ENCODE peak calls at places on chromosome 13, in nine cellular contexts. M, I, Z, Q, N, L, P, C and J are unnamed samples. For H3K9me3, the result is how much of the 10 kb centered on the place peaks cover.

GRCh38 chr13:51728972-51729371 is 75.0 kb downstream of the DHRS12 start:
- DNase-seq in M (no peak), I (no peak), Z (no peak), Q (no peak), N (no peak), L (no peak), P (no peak), C (no peak), J (no peak)

GRCh38 chr13:106233336-106233735 is 302.1 kb downstream of the EFNB2 start:
- DNase-seq in M (no peak), I (no peak), Z (no peak), Q (no peak), N (no peak), L (no peak), P (no peak), C (no peak), J (no peak)

GRCh38 chr13:51717786-51718398 is 86.1 kb downstream of the DHRS12 start:
- DNase-seq in M (no peak), I (no peak), Z (no peak), Q (no peak), N (no peak), L (no peak), P (no peak), C (no peak), J (no peak)

GRCh38 chr13:79909664-79910063 is 428.7 kb downstream of the NDFIP2 start:
- DNase-seq in M (no peak), I (no peak), Z (no peak), Q (peak), N (no peak), L (no peak), P (no peak), C (no peak), J (no peak)

GRCh38 chr13:22757530-22758120 is 423.2 kb upstream of the SGCG start:
- DNase-seq in M (no peak), I (no peak), Z (no peak), Q (no peak), N (peak), L (no peak), P (no peak), C (no peak), J (no peak)

GRCh38 chr13:24654741-24655140 is 25.5 kb upstream of the ATP12A start:
- DNase-seq in M (no peak), I (no peak), Z (no peak), Q (no peak), N (no peak), L (no peak), P (no peak), C (no peak), J (no peak)

GRCh38 chr13:97226788-97227627 is 4.9 kb downstream of the MBNL2 start:
- DNase-seq in M (peak), I (peak), Z (no peak), Q (peak), N (no peak), L (no peak), P (no peak), C (no peak), J (no peak)

GRCh38 chr13:94233401-94233800 is 246.1 kb downstream of the DCT start:
- DNase-seq in M (no peak), I (no peak), Z (no peak), Q (peak), N (no peak), L (no peak), P (no peak), C (no peak), J (peak)

GRCh38 chr13:98842858-98843481 is 90.5 kb upstream of the SLC15A1 start:
- DNase-seq in M (peak), I (peak), Z (peak), Q (peak), N (peak), L (peak), P (peak), C (peak), J (peak)

GRCh38 chr13:44268965-44269364 is 104.7 kb upstream of the SERP2 start:
- DNase-seq in M (no peak), I (no peak), Z (no peak), Q (no peak), N (no peak), L (no peak), P (no peak), C (no peak), J (no peak)

GRCh38 chr13:44272692-44273091 is 100.9 kb upstream of the SERP2 start:
- DNase-seq in M (no peak), I (no peak), Z (no peak), Q (no peak), N (no peak), L (no peak), P (no peak), C (no peak), J (no peak)

GRCh38 chr13:44270153-44270552 is 103.5 kb upstream of the SERP2 start:
- DNase-seq in M (no peak), I (no peak), Z (no peak), Q (no peak), N (no peak), L (no peak), P (no peak), C (no peak), J (no peak)

GRCh38 chr13:44271915-44272341 is 101.7 kb upstream of the SERP2 start:
- DNase-seq in M (no peak), I (no peak), Z (no peak), Q (no peak), N (peak), L (no peak), P (no peak), C (no peak), J (no peak)

DNA sequence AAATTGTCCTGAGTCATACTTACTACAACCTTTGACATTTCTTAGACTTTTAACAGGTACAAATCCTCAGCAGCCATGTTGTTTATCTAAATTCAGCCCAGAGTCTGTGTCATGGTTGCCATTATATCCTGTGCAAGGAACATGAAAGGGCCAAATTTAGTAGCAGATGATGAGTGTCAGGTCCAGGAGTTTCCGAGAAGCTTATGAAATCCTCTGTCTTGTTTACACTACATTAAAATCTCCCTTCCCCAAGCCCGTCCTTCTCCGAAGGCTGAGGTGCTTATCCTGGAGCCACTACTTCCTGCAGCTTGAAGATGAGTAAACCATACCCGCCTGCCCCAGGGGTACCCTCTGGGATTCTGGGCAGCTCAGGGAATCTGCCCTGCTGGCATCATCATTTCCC is 102.6 kb upstream of the SERP2 start:
- DNase-seq in M (no peak), I (no peak), Z (no peak), Q (no peak), N (no peak), L (no peak), P (no peak), C (no peak), J (no peak)
- TF ChIP-seq POLR2AphosphoS5 in M (peak), I (peak), Z (no peak), Q (no peak), N (no peak), L (no peak), P (no peak), C (no peak), J (no peak)

DNA sequence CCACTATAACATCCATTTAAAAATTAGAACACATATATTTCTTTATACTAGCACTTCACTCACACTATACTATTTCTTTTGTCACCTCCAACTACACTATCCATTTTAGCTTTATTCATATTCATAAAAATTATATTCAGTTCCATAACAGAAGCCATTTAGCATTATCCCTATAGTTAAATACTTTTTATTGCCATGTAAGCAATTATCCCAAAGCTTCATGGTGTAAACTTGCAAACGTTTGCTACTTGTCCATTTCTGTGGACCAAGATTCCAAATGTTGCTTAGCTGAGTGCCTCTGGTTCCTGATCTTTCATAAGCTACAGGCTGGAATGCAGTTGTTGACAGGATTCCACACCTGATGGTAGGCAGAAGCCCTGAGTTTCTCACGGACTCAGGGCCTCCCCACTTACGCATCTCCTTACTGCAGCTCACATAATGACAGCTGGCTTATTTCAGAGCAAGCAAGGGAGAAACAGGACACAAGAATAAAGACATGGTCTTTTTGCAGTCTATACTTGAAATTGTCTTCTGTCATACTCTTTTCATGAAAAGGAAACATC is 1584.8 kb downstream of the SLITRK5 start:
- DNase-seq in M (no peak), I (no peak), Z (no peak), Q (no peak), N (no peak), L (no peak), P (no peak), C (no peak), J (no peak)
- H3K9me3 ChIP-seq in M (under half), I (under half), Z (under half), Q (under half), N (under half), L (under half), P (under half), C (under half), J (under half)

GRCh38 chr13:41015920-41016319 is 3.2 kb downstream of the ELF1 start:
- DNase-seq in M (no peak), I (no peak), Z (no peak), Q (no peak), N (no peak), L (no peak), P (no peak), C (no peak), J (no peak)
- H3K27ac ChIP-seq in M (peak), I (no peak), Z (peak), Q (no peak), N (no peak), L (no peak), P (peak), C (peak), J (no peak)

GRCh38 chr13:32031815-32032345 is 306 bp downstream of the FRY start:
- DNase-seq in M (no peak), I (no peak), Z (no peak), Q (peak), N (peak), L (no peak), P (no peak), C (no peak), J (no peak)

GRCh38 chr13:32032780-32033179 is 1.2 kb downstream of the FRY start:
- DNase-seq in M (no peak), I (no peak), Z (no peak), Q (peak), N (no peak), L (no peak), P (no peak), C (no peak), J (no peak)

GRCh38 chr13:32035701-32036100 is 4.1 kb downstream of the FRY start:
- DNase-seq in M (no peak), I (no peak), Z (no peak), Q (no peak), N (no peak), L (no peak), P (no peak), C (no peak), J (no peak)

GRCh38 chr13:32036131-32036695 is 4.6 kb downstream of the FRY start:
- DNase-seq in M (peak), I (no peak), Z (no peak), Q (no peak), N (no peak), L (no peak), P (no peak), C (no peak), J (no peak)

GRCh38 chr13:32033744-32034143 is 2.2 kb downstream of the FRY start:
- DNase-seq in M (no peak), I (no peak), Z (no peak), Q (peak), N (no peak), L (no peak), P (no peak), C (no peak), J (no peak)
- TF ChIP-seq POLR2AphosphoS5 in M (no peak), I (no peak), Z (no peak), Q (no peak), N (no peak), L (no peak), P (no peak), C (no peak), J (no peak)

DNA sequence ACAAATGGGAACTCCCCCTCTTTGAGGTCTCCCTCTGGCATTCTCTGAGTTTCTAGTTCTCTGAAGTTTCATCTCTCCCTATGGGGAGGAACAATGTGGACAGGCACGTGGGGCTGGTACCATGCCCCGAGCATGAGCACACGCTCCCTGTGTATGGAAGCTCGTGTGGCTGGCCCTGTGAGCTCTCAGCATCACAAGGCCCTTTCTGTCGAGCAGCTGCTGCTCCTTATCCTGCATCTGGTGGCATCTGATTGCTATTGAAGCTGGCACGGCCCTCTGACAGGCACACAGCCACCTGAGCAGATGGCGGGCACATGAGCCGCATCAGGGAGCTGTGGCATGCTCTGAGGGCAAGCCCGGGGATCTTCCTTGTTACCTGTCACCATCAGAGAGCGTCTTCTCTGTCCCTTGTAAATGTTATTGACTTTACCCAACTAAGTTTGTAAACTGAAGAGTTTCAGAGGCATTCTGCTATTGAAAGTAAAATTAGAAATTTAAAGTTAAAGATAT is 324.9 kb downstream of the SLC7A1 start:
- DNase-seq in M (no peak), I (no peak), Z (no peak), Q (no peak), N (no peak), L (no peak), P (no peak), C (no peak), J (no peak)
- H3K9me3 ChIP-seq in M (under half), I (under half), Z (under half), Q (under half), N (under half), L (under half), P (under half), C (under half), J (under half)